ENCODE peak calls at places on chromosomes 16 and 17, in five cellular contexts. Y is A549, M is PC-3, H is choroid plexus epithelial cell, V is lower leg skin. X is an unnamed sample.
A peak's percentile ranks its signal among the peaks of the same experiment; 100 is the strongest.

GRCh38 chr17:7204828-7205461 is 14.7 kb downstream of the DLG4 start:
- DNase-seq in Y (peak; percentile 94), M (no peak), H (peak; percentile 93), V (peak; percentile 70), X (peak; percentile 83)

GRCh38 chr16:27226476-27226875 is 23.1 kb downstream of the KDM8 start:
- DNase-seq in Y (no peak), M (no peak), H (no peak), V (no peak), X (no peak)

GRCh38 chr16:89536886-89537548 is 23.5 kb upstream of the RPL13 start:
- DNase-seq in Y (no peak), M (no peak), H (no peak), V (no peak), X (no peak)

GRCh38 chr17:5097101-5097834 is 14.4 kb downstream of the ZNF232 start:
- DNase-seq in Y (no peak), M (no peak), H (no peak), V (peak; percentile 41), X (no peak)

GRCh38 chr16:69040144-69040909 is 65.1 kb upstream of the HAS3 start:
- DNase-seq in Y (peak; percentile 47), M (peak; percentile 57), H (peak; percentile 77), V (no peak), X (peak; percentile 18)

GRCh38 chr17:2703606-2704005 is 8.0 kb downstream of the CLUH start:
- DNase-seq in Y (no peak), M (no peak), H (no peak), V (no peak), X (no peak)

GRCh38 chr17:81479672-81480071 is 32.9 kb downstream of the ACTG1 start:
- DNase-seq in Y (no peak), M (no peak), H (no peak), V (no peak), X (no peak)

GRCh38 chr16:89105599-89106151 is 12.0 kb downstream of the ACSF3 start:
- DNase-seq in Y (no peak), M (no peak), H (no peak), V (no peak), X (no peak)

GRCh38 chr16:88868974-88869672 is 2.7 kb upstream of the PABPN1L start:
- DNase-seq in Y (no peak), M (no peak), H (no peak), V (no peak), X (no peak)

GRCh38 chr16:49492090-49492801 is 118.6 kb downstream of the C16orf78 start:
- DNase-seq in Y (peak; percentile 15), M (peak; percentile 6), H (peak; percentile 23), V (no peak), X (peak; percentile 9)

GRCh38 chr16:75754126-75754525 is 27.8 kb upstream of the CPHXL start:
- DNase-seq in Y (no peak), M (peak; percentile 57), H (no peak), V (peak; percentile 30), X (peak; percentile 2)

GRCh38 chr17:5032865-5033264 is 2.4 kb downstream of the SLC52A1 start:
- DNase-seq in Y (no peak), M (no peak), H (no peak), V (no peak), X (no peak)

GRCh38 chr16:74574146-74574545 is 32.8 kb downstream of the GLG1 start:
- DNase-seq in Y (no peak), M (no peak), H (no peak), V (no peak), X (no peak)

GRCh38 chr16:30394603-30395154 is 541 bp upstream of the ZNF48 start:
- DNase-seq in Y (no peak), M (no peak), H (peak; percentile 34), V (no peak), X (peak; percentile 67)

DNA sequence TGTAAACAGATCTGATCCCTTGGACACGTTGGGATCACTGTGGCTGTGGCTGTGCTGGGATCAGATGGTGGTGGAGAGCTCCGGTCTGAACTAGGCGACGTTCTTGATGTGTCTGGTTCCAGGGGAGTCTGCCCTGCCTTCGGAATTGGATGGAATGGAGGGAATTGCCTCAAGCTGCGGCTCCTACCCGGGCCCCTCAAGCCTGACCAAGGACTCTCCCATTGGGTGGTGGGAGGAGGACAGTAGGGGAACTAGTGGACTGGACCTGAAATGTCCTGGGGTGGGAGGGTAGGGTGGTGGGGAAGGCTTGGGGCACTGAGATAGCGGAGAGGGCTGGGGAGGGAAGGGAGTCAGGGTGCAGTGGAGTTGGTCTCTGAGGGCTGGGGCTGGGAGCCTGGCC is 3.2 kb upstream of the UBALD1 start:
- DNase-seq in Y (no peak), M (no peak), H (no peak), V (no peak), X (no peak)
- H3K4me3 ChIP-seq in Y (no peak overlapping the region), M (no peak overlapping the region), H (no peak overlapping the region), V (no peak overlapping the region), X (no peak overlapping the region)

GRCh38 chr17:50899005-50899460 is 32.9 kb upstream of the TOB1 start:
- DNase-seq in Y (no peak), M (no peak), H (no peak), V (no peak), X (no peak)

GRCh38 chr17:50900383-50900892 is 34.3 kb upstream of the TOB1 start:
- DNase-seq in Y (no peak), M (no peak), H (no peak), V (no peak), X (no peak)

GRCh38 chr17:50902768-50903353 is 36.7 kb upstream of the TOB1 start:
- DNase-seq in Y (no peak), M (no peak), H (no peak), V (no peak), X (no peak)

GRCh38 chr17:50898369-50899004 is 32.3 kb upstream of the TOB1 start:
- DNase-seq in Y (no peak), M (no peak), H (no peak), V (no peak), X (no peak)

GRCh38 chr17:50899559-50900319 is 33.6 kb upstream of the TOB1 start:
- DNase-seq in Y (no peak), M (no peak), H (no peak), V (no peak), X (no peak)
- H3K4me3 ChIP-seq in Y (no peak overlapping the region), M (no peak overlapping the region), H (no peak overlapping the region), V (no peak overlapping the region), X (no peak overlapping the region)

GRCh38 chr17:68497885-68498319 is 14.3 kb upstream of the PRKAR1A start:
- DNase-seq in Y (no peak), M (no peak), H (no peak), V (no peak), X (no peak)
- H3K4me3 ChIP-seq in Y (no peak overlapping the region), M (no peak overlapping the region), H (no peak overlapping the region), V (no peak overlapping the region), X (no peak overlapping the region)

GRCh38 chr17:76350463-76350862 is 3.3 kb downstream of the PRPSAP1 start:
- DNase-seq in Y (no peak), M (no peak), H (no peak), V (no peak), X (no peak)

GRCh38 chr17:76353004-76353598 is 615 bp downstream of the PRPSAP1 start:
- DNase-seq in Y (no peak), M (no peak), H (no peak), V (no peak), X (no peak)

GRCh38 chr17:76353599-76354316 is at the start of gene PRPSAP1:
- DNase-seq in Y (peak; percentile 95), M (peak; percentile 97), H (peak; percentile 93), V (peak; percentile 82), X (peak; percentile 96)

GRCh38 chr17:76354317-76354729 is 607 bp upstream of the PRPSAP1 start:
- DNase-seq in Y (no peak), M (no peak), H (no peak), V (no peak), X (no peak)

GRCh38 chr17:76351526-76352071 is 2.1 kb downstream of the PRPSAP1 start:
- DNase-seq in Y (no peak), M (no peak), H (no peak), V (no peak), X (no peak)
- H3K4me3 ChIP-seq in Y (no peak overlapping the region), M (peak overlapping the region; percentile 92), H (no peak overlapping the region), V (no peak overlapping the region), X (no peak overlapping the region)

GRCh38 chr16:28257256-28257655 is 35.1 kb upstream of the SBK1 start:
- DNase-seq in Y (no peak), M (no peak), H (no peak), V (no peak), X (no peak)

GRCh38 chr16:28260193-28260592 is 32.1 kb upstream of the SBK1 start:
- DNase-seq in Y (no peak), M (no peak), H (no peak), V (no peak), X (no peak)

GRCh38 chr16:28259781-28260150 is 32.6 kb upstream of the SBK1 start:
- DNase-seq in Y (no peak), M (no peak), H (no peak), V (no peak), X (no peak)

GRCh38 chr16:28259091-28259780 is 33.1 kb upstream of the SBK1 start:
- DNase-seq in Y (no peak), M (no peak), H (no peak), V (no peak), X (no peak)

DNA sequence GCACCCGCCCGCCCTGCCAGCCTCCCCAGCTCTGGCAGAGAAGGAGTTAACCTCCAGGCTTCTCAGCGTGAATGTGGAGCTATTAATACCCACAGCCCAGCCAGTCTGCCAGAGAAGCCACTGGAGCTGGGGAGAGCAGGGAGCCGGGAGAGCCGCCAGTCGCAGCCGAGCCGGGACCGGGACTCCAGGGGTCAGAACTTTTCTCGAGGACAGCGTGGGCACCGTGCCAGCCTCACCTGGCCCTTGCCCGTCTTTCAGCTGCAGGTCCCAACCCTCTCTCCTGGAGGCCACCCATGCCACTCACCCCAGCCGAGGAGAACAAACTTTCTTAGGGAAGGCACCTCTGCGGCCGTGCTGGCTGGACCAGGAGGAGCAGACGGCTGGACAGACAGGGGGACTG is 33.8 kb upstream of the SBK1 start:
- DNase-seq in Y (no peak), M (no peak), H (peak; percentile 40), V (no peak), X (peak; percentile 26)
- H3K4me3 ChIP-seq in Y (no peak overlapping the region), M (no peak overlapping the region), H (no peak overlapping the region), V (no peak overlapping the region), X (no peak overlapping the region)

GRCh38 chr17:45224671-45225050 is 3.0 kb downstream of the FMNL1 start:
- DNase-seq in Y (no peak), M (no peak), H (no peak), V (no peak), X (no peak)
- H3K4me3 ChIP-seq in Y (no peak overlapping the region), M (no peak overlapping the region), H (no peak overlapping the region), V (no peak overlapping the region), X (no peak overlapping the region)

GRCh38 chr17:36485027-36485426 is 1.5 kb upstream of the ZNHIT3 start:
- DNase-seq in Y (no peak), M (no peak), H (no peak), V (no peak), X (no peak)
- H3K4me3 ChIP-seq in Y (no peak overlapping the region), M (no peak overlapping the region), H (no peak overlapping the region), V (no peak overlapping the region), X (no peak overlapping the region)

DNA sequence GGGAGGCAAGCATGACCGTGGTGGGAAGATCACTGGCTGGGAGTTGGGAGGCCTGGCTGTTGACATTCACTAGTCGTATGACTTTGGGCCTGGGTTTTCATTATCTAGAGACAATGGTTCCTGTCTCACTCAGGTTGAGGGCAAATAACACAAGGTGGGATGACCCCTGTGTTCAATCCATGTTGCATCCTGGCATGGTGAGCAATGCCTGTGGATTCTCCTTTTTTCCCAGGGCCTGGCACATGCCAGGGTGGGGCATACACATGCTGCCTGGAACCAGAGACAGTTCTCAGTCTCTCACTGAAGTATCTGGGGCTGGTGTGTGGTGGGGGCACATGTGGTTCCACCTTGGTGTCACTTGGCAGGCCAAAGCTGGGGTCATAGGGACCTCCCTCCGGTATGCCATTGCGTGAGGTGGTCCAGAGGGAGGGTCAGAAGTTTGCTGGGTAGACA is 5.4 kb downstream of the THRA start:
- DNase-seq in Y (no peak), M (peak; percentile 39), H (no peak), V (no peak), X (no peak)
- H3K4me3 ChIP-seq in Y (peak overlapping the region; percentile 29), M (peak overlapping the region; percentile 43), H (peak overlapping the region; percentile 46), V (no peak overlapping the region), X (peak overlapping the region; percentile 31)